ENCODE peak calls at places on chromosomes 5 and 9, in eight cellular contexts. U, P, L, K, Q, Z, M and C are unnamed samples.

GRCh38 chr9:6024035-6024554 is 8.7 kb upstream of the RANBP6 start:
- DNase-seq in P (no peak), Z (peak; percentile 37), L (no peak), K (peak; percentile 22), U (peak; percentile 24), M (peak; percentile 11), Q (no peak), C (no peak)

GRCh38 chr9:7081065-7081600 is 323.4 kb downstream of the KDM4C start:
- DNase-seq in Z (no peak), P (no peak), L (no peak), U (no peak), M (no peak), Q (no peak), K (no peak), C (no peak)

GRCh38 chr5:172903790-172904189 is 55.4 kb upstream of the RPL26L1 start:
- DNase-seq in U (no peak), Z (peak; percentile 94), K (peak; percentile 84), L (peak; percentile 71), M (peak; percentile 88), P (no peak), Q (peak; percentile 89), C (peak; percentile 94)

GRCh38 chr9:8857330-8858249 is 1058.0 kb upstream of the DMAC1 start:
- DNase-seq in Z (no peak), K (peak; percentile 21), M (peak; percentile 68), P (no peak), Q (no peak), L (peak; percentile 76), U (no peak), C (peak; percentile 6)

GRCh38 chr5:133842846-133843725 is 125.3 kb downstream of the C5orf15 start:
- DNase-seq in Z (no peak), Q (no peak), M (no peak), U (no peak), K (no peak), L (no peak), P (no peak), C (no peak)

GRCh38 chr5:130110333-130110732 is 206.1 kb downstream of the CHSY3 start:
- DNase-seq in U (no peak), Z (no peak), L (no peak), P (no peak), Q (no peak), K (no peak), M (peak; percentile 9), C (no peak)

GRCh38 chr9:13013976-13014375 is 239.2 kb downstream of the LURAP1L start:
- DNase-seq in K (peak; percentile 69), L (no peak), Z (no peak), U (no peak), M (no peak), P (no peak), Q (no peak), C (peak; percentile 45)

GRCh38 chr5:55766408-55766807 is 28.5 kb downstream of the DDX4 start:
- DNase-seq in P (no peak), K (no peak), Q (no peak), Z (no peak), L (no peak), U (no peak), M (no peak), C (no peak)

GRCh38 chr9:16223074-16223871 is 647.2 kb downstream of the BNC2 start:
- DNase-seq in P (no peak), L (no peak), Q (no peak), Z (peak; percentile 77), M (peak; percentile 71), U (no peak), K (no peak), C (no peak)

GRCh38 chr5:138468133-138468965 is 3.1 kb downstream of the EGR1 start:
- DNase-seq in K (peak; percentile 1), L (peak; percentile 71), Q (no peak), U (no peak), Z (no peak), P (no peak), M (peak; percentile 50), C (peak; percentile 70)

GRCh38 chr5:114448496-114448895 is 86.6 kb downstream of the KCNN2 start:
- DNase-seq in K (no peak), Z (no peak), U (no peak), Q (no peak), M (no peak), L (no peak), P (no peak), C (no peak)

GRCh38 chr5:17001418-17001817 is 65.3 kb upstream of the MYO10 start:
- DNase-seq in U (no peak), Z (peak; percentile 68), M (no peak), P (no peak), L (no peak), Q (no peak), K (peak; percentile 93), C (no peak)

GRCh38 chr5:74619308-74619707 is 21.2 kb downstream of the ENC1 start:
- DNase-seq in P (no peak), L (no peak), K (no peak), U (no peak), M (no peak), Q (no peak), Z (no peak), C (no peak)

GRCh38 chr5:143182901-143183820 is 220.3 kb downstream of the NR3C1 start:
- DNase-seq in U (peak; percentile 84), M (peak; percentile 50), K (peak; percentile 70), Z (no peak), Q (no peak), P (no peak), L (peak; percentile 20), C (no peak)

GRCh38 chr5:139458580-139459407 is 3.7 kb downstream of the ECSCR start:
- DNase-seq in L (no peak), K (peak; percentile 82), P (no peak), U (peak; percentile 59), M (no peak), Q (no peak), Z (peak; percentile 59), C (peak; percentile 82)

GRCh38 chr5:163789870-163790269 is 284.5 kb downstream of the MAT2B start:
- DNase-seq in M (no peak), K (no peak), U (no peak), Z (peak; percentile 8), L (no peak), P (no peak), Q (no peak), C (no peak)

GRCh38 chr5:177022386-177023246 is at the start of gene ZNF346:
- DNase-seq in P (peak; percentile 96), L (peak; percentile 94), M (peak; percentile 98), Q (peak; percentile 65), U (peak; percentile 92), Z (peak; percentile 98), K (peak; percentile 88), C (peak; percentile 89)

GRCh38 chr5:26569929-26570258 is 468.5 kb downstream of the CDH9 start:
- DNase-seq in Z (no peak), K (no peak), Q (no peak), M (no peak), L (no peak), P (no peak), U (no peak), C (no peak)

GRCh38 chr9:70438341-70438924 is 24.0 kb upstream of the KLF9 start:
- DNase-seq in P (no peak), M (peak; percentile 79), U (no peak), Z (peak; percentile 41), K (peak; percentile 93), L (peak; percentile 46), Q (peak; percentile 53), C (peak; percentile 28)

GRCh38 chr5:6686916-6687409 is 26.3 kb upstream of the TENT4A start:
- DNase-seq in Q (no peak), M (peak; percentile 73), P (no peak), L (no peak), Z (peak; percentile 62), U (no peak), K (peak; percentile 67), C (peak; percentile 33)

GRCh38 chr5:143976055-143976454 is 164.1 kb downstream of the HMHB1 start:
- DNase-seq in M (no peak), P (no peak), L (no peak), U (no peak), K (no peak), Z (peak; percentile 51), Q (no peak), C (peak; percentile 12)

GRCh38 chr5:1975898-1976765 is 93.4 kb upstream of the IRX4 start:
- DNase-seq in K (no peak), Q (no peak), M (no peak), P (peak; percentile 90), Z (peak; percentile 23), L (no peak), U (no peak), C (no peak)
- TF ChIP-seq CTCF in K (no peak), Q (no peak), M (peak; percentile 11), P (no peak), Z (peak; percentile 46), L (no peak), U (peak; percentile 18), C (no peak)

GRCh38 chr5:151134228-151134627 is 23.4 kb downstream of the ANXA6 start:
- DNase-seq in U (no peak), K (no peak), L (no peak), Z (no peak), P (no peak), Q (no peak), M (peak; percentile 35), C (no peak)
- H3K4me3 ChIP-seq in U (no peak overlapping the region), K (no peak overlapping the region), L (no peak overlapping the region), Z (no peak overlapping the region), P (no peak overlapping the region), Q (no peak overlapping the region), M (no peak overlapping the region), C (no peak overlapping the region)

DNA sequence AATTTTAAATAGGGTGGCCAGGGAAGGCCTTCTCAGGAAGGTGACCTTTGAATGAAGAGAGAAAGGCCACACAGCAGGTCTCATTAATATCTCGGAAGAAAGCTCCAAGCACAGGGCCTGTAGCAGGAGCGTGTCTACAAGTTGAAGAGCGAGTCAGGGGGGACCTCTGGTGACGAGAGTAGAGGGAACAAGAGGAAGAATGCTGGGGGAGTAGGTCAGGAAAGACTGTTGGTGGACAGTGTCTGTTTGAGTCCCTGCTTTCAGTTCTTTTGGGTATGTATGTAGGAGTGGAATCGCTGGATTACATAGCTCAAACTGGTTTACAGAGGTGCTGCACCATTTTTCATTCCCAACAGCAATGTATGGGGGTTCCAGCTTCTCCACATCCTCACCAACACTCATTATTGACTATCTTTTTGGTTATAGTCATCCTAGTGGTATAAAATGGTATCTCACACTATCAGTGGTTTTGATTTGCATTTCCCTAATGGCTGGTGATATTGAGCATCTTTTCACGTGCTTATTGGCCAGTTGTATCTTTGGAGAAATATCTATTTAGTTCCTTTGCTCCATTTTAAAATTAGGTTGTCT is 55.8 kb downstream of the NUP214 start:
- DNase-seq in Z (peak; percentile 11), L (no peak), K (no peak), Q (no peak), M (no peak), P (no peak), U (no peak), C (no peak)
- TF ChIP-seq CTCF in Z (peak; percentile 41), L (no peak), K (peak; percentile 7), Q (no peak), M (no peak), P (peak; percentile 22), U (no peak), C (peak; percentile 26)

DNA sequence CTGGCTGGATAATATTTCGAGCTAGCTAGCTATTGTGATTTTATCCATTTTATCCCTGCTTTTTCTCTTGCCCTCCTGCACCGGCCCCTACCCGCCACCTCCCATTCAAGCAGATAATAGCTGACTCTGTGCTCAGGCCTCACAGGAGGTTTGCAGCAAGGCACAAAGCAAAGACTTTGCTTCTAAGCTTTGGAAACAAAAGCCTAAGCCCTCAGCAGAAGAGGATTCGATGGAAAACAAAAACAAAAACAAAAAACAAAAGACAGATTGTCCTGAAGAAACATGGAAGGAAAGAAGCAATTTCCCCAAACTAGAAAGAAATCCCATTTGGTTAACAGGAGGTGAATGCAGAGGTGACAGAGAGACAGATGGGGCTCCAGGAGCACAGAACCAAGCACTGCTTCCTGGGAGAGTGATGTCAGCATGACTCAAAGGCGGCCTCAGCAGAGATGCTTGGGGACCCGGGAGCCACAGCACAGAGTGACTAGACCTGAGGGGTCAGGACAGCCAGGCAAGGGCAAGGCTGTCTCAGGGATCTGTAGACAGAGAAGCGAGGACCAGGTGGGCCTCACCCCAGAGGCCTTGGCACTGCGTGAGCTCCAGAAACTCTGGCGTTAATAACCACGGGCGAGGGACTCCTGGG is 28.4 kb downstream of the MTX3 start:
- DNase-seq in Q (no peak), K (no peak), P (peak; percentile 68), L (no peak), Z (peak; percentile 53), U (no peak), M (no peak), C (no peak)
- H3K4me3 ChIP-seq in Q (no peak overlapping the region), K (no peak overlapping the region), P (no peak overlapping the region), L (no peak overlapping the region), Z (no peak overlapping the region), U (no peak overlapping the region), M (no peak overlapping the region), C (no peak overlapping the region)